ENCODE peak calls at places on chromosomes 3 and 15, in four cellular contexts. One of them, this sample, is unnamed.

GRCh38 chr15:81880833-81881232 is 165.0 kb downstream of the MEX3B start:
- DNase-seq in mesendoderm: no peak
- DNase-seq in stimulated activated CD8-positive, alpha-beta memory T cell treated with anti-CD3 and anti-CD28 coated beads, Interleukin-12 subunit alpha, Interleukin-12 subunit beta, amount 100 ng/mL, for 1 hour: no peak
- DNase-seq in lower lobe of right lung: no peak
- DNase-seq in this sample: no peak

GRCh38 chr3:50236484-50237132 is 604 bp downstream of the GNAI2 start:
- DNase-seq in mesendoderm: no peak
- DNase-seq in stimulated activated CD8-positive, alpha-beta memory T cell treated with anti-CD3 and anti-CD28 coated beads, Interleukin-12 subunit alpha, Interleukin-12 subunit beta, amount 100 ng/mL, for 1 hour: no peak
- DNase-seq in lower lobe of right lung: no peak
- DNase-seq in this sample: peak

GRCh38 chr3:52524752-52525661 is 8.7 kb downstream of the NT5DC2 start:
- DNase-seq in mesendoderm: no peak
- DNase-seq in stimulated activated CD8-positive, alpha-beta memory T cell treated with anti-CD3 and anti-CD28 coated beads, Interleukin-12 subunit alpha, Interleukin-12 subunit beta, amount 100 ng/mL, for 1 hour: no peak
- DNase-seq in lower lobe of right lung: peak
- DNase-seq in this sample: peak

GRCh38 chr3:52211268-52211891 is 13.4 kb downstream of the ALAS1 start:
- DNase-seq in mesendoderm: no peak
- DNase-seq in stimulated activated CD8-positive, alpha-beta memory T cell treated with anti-CD3 and anti-CD28 coated beads, Interleukin-12 subunit alpha, Interleukin-12 subunit beta, amount 100 ng/mL, for 1 hour: no peak
- DNase-seq in lower lobe of right lung: no peak
- DNase-seq in this sample: no peak

GRCh38 chr15:60510006-60510405 is 31.1 kb upstream of the ICE2 start:
- DNase-seq in mesendoderm: no peak
- DNase-seq in stimulated activated CD8-positive, alpha-beta memory T cell treated with anti-CD3 and anti-CD28 coated beads, Interleukin-12 subunit alpha, Interleukin-12 subunit beta, amount 100 ng/mL, for 1 hour: no peak
- DNase-seq in lower lobe of right lung: no peak
- DNase-seq in this sample: no peak

GRCh38 chr3:152322756-152323155 is 54.0 kb downstream of the MBNL1 start:
- DNase-seq in mesendoderm: no peak
- DNase-seq in stimulated activated CD8-positive, alpha-beta memory T cell treated with anti-CD3 and anti-CD28 coated beads, Interleukin-12 subunit alpha, Interleukin-12 subunit beta, amount 100 ng/mL, for 1 hour: no peak
- DNase-seq in lower lobe of right lung: no peak
- DNase-seq in this sample: no peak

GRCh38 chr15:69491051-69491505 is 38.5 kb downstream of the RPLP1 start:
- DNase-seq in mesendoderm: no peak
- DNase-seq in stimulated activated CD8-positive, alpha-beta memory T cell treated with anti-CD3 and anti-CD28 coated beads, Interleukin-12 subunit alpha, Interleukin-12 subunit beta, amount 100 ng/mL, for 1 hour: no peak
- DNase-seq in lower lobe of right lung: no peak
- DNase-seq in this sample: no peak

GRCh38 chr3:165390171-165390570 is 194.0 kb upstream of the SLITRK3 start:
- DNase-seq in mesendoderm: peak
- DNase-seq in stimulated activated CD8-positive, alpha-beta memory T cell treated with anti-CD3 and anti-CD28 coated beads, Interleukin-12 subunit alpha, Interleukin-12 subunit beta, amount 100 ng/mL, for 1 hour: no peak
- DNase-seq in lower lobe of right lung: no peak
- DNase-seq in this sample: no peak

GRCh38 chr3:108250626-108251025 is 28.4 kb upstream of the IFT57 start:
- DNase-seq in mesendoderm: no peak
- DNase-seq in stimulated activated CD8-positive, alpha-beta memory T cell treated with anti-CD3 and anti-CD28 coated beads, Interleukin-12 subunit alpha, Interleukin-12 subunit beta, amount 100 ng/mL, for 1 hour: no peak
- DNase-seq in lower lobe of right lung: no peak
- DNase-seq in this sample: no peak

GRCh38 chr3:18474202-18474601 is 49.1 kb upstream of the SATB1 start:
- DNase-seq in mesendoderm: peak
- DNase-seq in stimulated activated CD8-positive, alpha-beta memory T cell treated with anti-CD3 and anti-CD28 coated beads, Interleukin-12 subunit alpha, Interleukin-12 subunit beta, amount 100 ng/mL, for 1 hour: no peak
- DNase-seq in lower lobe of right lung: no peak
- DNase-seq in this sample: no peak

GRCh38 chr3:36494461-36495109 is 114.3 kb downstream of the STAC start:
- DNase-seq in mesendoderm: no peak
- DNase-seq in stimulated activated CD8-positive, alpha-beta memory T cell treated with anti-CD3 and anti-CD28 coated beads, Interleukin-12 subunit alpha, Interleukin-12 subunit beta, amount 100 ng/mL, for 1 hour: no peak
- DNase-seq in lower lobe of right lung: peak
- DNase-seq in this sample: no peak

GRCh38 chr3:39101022-39101689 is 6.3 kb downstream of the GORASP1 start:
- DNase-seq in mesendoderm: peak
- DNase-seq in stimulated activated CD8-positive, alpha-beta memory T cell treated with anti-CD3 and anti-CD28 coated beads, Interleukin-12 subunit alpha, Interleukin-12 subunit beta, amount 100 ng/mL, for 1 hour: peak
- DNase-seq in lower lobe of right lung: no peak
- DNase-seq in this sample: no peak

GRCh38 chr3:141894524-141895176 is 18.2 kb downstream of the ATP1B3 start:
- DNase-seq in mesendoderm: no peak
- DNase-seq in stimulated activated CD8-positive, alpha-beta memory T cell treated with anti-CD3 and anti-CD28 coated beads, Interleukin-12 subunit alpha, Interleukin-12 subunit beta, amount 100 ng/mL, for 1 hour: no peak
- DNase-seq in lower lobe of right lung: no peak
- DNase-seq in this sample: no peak

GRCh38 chr15:40737048-40737447 is 18.0 kb downstream of the RMDN3 start:
- DNase-seq in mesendoderm: no peak
- DNase-seq in stimulated activated CD8-positive, alpha-beta memory T cell treated with anti-CD3 and anti-CD28 coated beads, Interleukin-12 subunit alpha, Interleukin-12 subunit beta, amount 100 ng/mL, for 1 hour: no peak
- DNase-seq in lower lobe of right lung: no peak
- DNase-seq in this sample: no peak

GRCh38 chr15:93241696-93242585 is 152.9 kb upstream of the RGMA start:
- DNase-seq in mesendoderm: peak
- DNase-seq in stimulated activated CD8-positive, alpha-beta memory T cell treated with anti-CD3 and anti-CD28 coated beads, Interleukin-12 subunit alpha, Interleukin-12 subunit beta, amount 100 ng/mL, for 1 hour: no peak
- DNase-seq in lower lobe of right lung: no peak
- DNase-seq in this sample: no peak

GRCh38 chr3:98086873-98087272 is at the start of gene OR5AC2:
- DNase-seq in mesendoderm: no peak
- DNase-seq in stimulated activated CD8-positive, alpha-beta memory T cell treated with anti-CD3 and anti-CD28 coated beads, Interleukin-12 subunit alpha, Interleukin-12 subunit beta, amount 100 ng/mL, for 1 hour: no peak
- DNase-seq in lower lobe of right lung: no peak
- DNase-seq in this sample: no peak

GRCh38 chr15:61780278-61780677 is 280.0 kb downstream of the VPS13C start:
- DNase-seq in mesendoderm: no peak
- DNase-seq in stimulated activated CD8-positive, alpha-beta memory T cell treated with anti-CD3 and anti-CD28 coated beads, Interleukin-12 subunit alpha, Interleukin-12 subunit beta, amount 100 ng/mL, for 1 hour: no peak
- DNase-seq in lower lobe of right lung: no peak
- DNase-seq in this sample: no peak

GRCh38 chr3:138114988-138115971 is at the start of gene DZIP1L:
- DNase-seq in mesendoderm: peak
- DNase-seq in stimulated activated CD8-positive, alpha-beta memory T cell treated with anti-CD3 and anti-CD28 coated beads, Interleukin-12 subunit alpha, Interleukin-12 subunit beta, amount 100 ng/mL, for 1 hour: no peak
- DNase-seq in lower lobe of right lung: peak
- DNase-seq in this sample: peak

This sample was measured in kidney.